ENCODE peak calls at places on chromosomes 1 and 21, in four cellular contexts. One of them, this sample, is unnamed.

GRCh38 chr1:153490272-153491051 is 30.0 kb upstream of the S100A7 start:
- DNase-seq in HepG2: no peak
- DNase-seq in K562: no peak
- DNase-seq in SK-N-SH: no peak
- DNase-seq in this sample: no peak

GRCh38 chr1:76929136-76929535 is 61.9 kb downstream of the ST6GALNAC5 start:
- DNase-seq in SK-N-SH: no peak
- DNase-seq in K562: no peak
- DNase-seq in HepG2: no peak
- DNase-seq in this sample: no peak

GRCh38 chr1:89870998-89871397 is 50.2 kb downstream of the LRRC8D start:
- DNase-seq in SK-N-SH: no peak
- DNase-seq in HepG2: peak
- DNase-seq in K562: no peak
- DNase-seq in this sample: no peak

GRCh38 chr1:9321480-9321849 is 28.8 kb downstream of the SPSB1 start:
- DNase-seq in HepG2: no peak
- DNase-seq in K562: no peak
- DNase-seq in SK-N-SH: no peak
- DNase-seq in this sample: no peak

GRCh38 chr1:215777370-215777925 is 210.3 kb downstream of the KCTD3 start:
- DNase-seq in HepG2: no peak
- DNase-seq in K562: no peak
- DNase-seq in SK-N-SH: no peak
- DNase-seq in this sample: no peak

GRCh38 chr1:54474500-54475235 is 68.5 kb upstream of the SSBP3 start:
- DNase-seq in HepG2: no peak
- DNase-seq in K562: peak
- DNase-seq in SK-N-SH: peak
- DNase-seq in this sample: peak

GRCh38 chr1:112905420-112906154 is 50.4 kb downstream of the SLC16A1 start:
- DNase-seq in K562: no peak
- DNase-seq in HepG2: no peak
- DNase-seq in SK-N-SH: no peak
- DNase-seq in this sample: no peak

GRCh38 chr21:32383812-32384211 is 9.0 kb downstream of the URB1 start:
- DNase-seq in HepG2: peak
- DNase-seq in SK-N-SH: no peak
- DNase-seq in K562: no peak
- DNase-seq in this sample: no peak

GRCh38 chr1:40703316-40703715 is 11.8 kb downstream of the NFYC start:
- DNase-seq in SK-N-SH: no peak
- DNase-seq in K562: no peak
- DNase-seq in HepG2: no peak
- DNase-seq in this sample: no peak

GRCh38 chr1:91273875-91274274 is 130.8 kb downstream of the HFM1 start:
- DNase-seq in SK-N-SH: no peak
- DNase-seq in K562: no peak
- DNase-seq in HepG2: no peak
- DNase-seq in this sample: no peak

DNA sequence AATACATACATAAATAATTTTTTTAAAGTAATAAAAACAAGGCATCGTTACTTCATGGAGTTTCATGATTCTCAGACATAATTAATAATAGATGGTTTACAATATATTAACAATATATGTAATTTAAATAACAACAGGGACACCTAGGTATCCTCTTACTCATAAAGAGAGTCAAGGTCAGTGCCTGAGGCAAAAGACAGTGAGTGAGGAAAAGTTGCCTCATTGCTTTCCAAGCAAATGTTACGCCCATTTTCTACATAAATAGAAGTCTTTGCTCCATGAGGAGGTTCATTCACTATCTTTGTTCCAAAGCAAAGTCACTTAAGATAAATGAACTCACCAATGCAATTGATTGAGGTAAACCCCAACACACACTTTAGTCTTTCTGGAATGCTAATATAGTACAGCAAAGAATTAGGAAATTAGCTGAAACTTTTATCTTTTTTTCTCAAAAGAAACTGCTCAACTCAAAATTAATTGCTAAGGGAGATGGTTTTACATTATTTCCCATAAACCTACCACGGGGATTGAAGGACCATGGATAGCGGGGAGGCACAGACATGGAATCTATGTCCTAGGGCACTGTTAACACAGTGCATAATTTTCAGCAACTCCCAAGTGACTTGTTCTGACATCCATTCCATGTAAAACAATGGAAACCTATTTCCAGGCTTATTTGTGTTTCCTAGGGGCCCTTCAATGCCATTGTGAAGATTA is 19.6 kb downstream of the BCL9 start:
- DNase-seq in K562: no peak
- DNase-seq in HepG2: no peak
- DNase-seq in SK-N-SH: no peak
- DNase-seq in this sample: no peak
- TF ChIP-seq FOXJ3 in K562: no peak
- TF ChIP-seq FOXJ3 in HepG2: no peak
- TF ChIP-seq FOXJ3 in SK-N-SH: no peak
- TF ChIP-seq FOXJ3 in this sample: no peak

DNA sequence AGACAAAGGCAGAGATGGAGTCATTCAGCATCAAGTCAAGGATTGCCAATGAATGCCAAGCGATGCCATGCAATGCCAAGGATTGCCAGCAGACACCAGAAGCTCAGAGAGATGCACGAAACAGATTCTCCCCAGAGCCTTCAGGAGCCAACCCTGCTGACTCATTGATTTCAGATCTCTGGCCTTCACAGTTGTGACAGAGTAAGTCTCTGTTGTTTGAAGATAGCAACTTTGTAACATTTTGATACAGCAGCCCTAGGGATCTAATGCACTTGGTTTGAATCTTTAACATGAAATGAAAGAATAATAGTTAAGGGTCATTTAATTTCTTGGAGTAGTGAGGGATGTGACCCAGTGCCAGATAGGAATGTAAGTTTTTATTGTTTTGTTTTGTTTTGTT is 287.4 kb upstream of the RUNX1 start:
- DNase-seq in K562: peak
- DNase-seq in SK-N-SH: no peak
- DNase-seq in HepG2: no peak
- DNase-seq in this sample: no peak
- TF ChIP-seq FOXJ3 in K562: no peak
- TF ChIP-seq FOXJ3 in SK-N-SH: no peak
- TF ChIP-seq FOXJ3 in HepG2: no peak
- TF ChIP-seq FOXJ3 in this sample: no peak

GRCh38 chr1:33348676-33349080 is 27.8 kb upstream of the A3GALT2 start:
- DNase-seq in K562: no peak
- DNase-seq in SK-N-SH: peak
- DNase-seq in HepG2: no peak
- DNase-seq in this sample: no peak
- TF ChIP-seq FOXJ3 in K562: no peak
- TF ChIP-seq FOXJ3 in SK-N-SH: no peak
- TF ChIP-seq FOXJ3 in HepG2: no peak
- TF ChIP-seq FOXJ3 in this sample: no peak

GRCh38 chr1:87980494-87980893 is 651.8 kb downstream of the LMO4 start:
- DNase-seq in SK-N-SH: no peak
- DNase-seq in HepG2: no peak
- DNase-seq in K562: no peak
- DNase-seq in this sample: no peak
- TF ChIP-seq FOXJ3 in SK-N-SH: no peak
- TF ChIP-seq FOXJ3 in HepG2: no peak
- TF ChIP-seq FOXJ3 in K562: no peak
- TF ChIP-seq FOXJ3 in this sample: no peak

This sample was measured in WTC11.